ENCODE peak calls at places on chromosome 12, in eight cellular contexts. One of them, this sample, is unnamed. For H3K9me2, the result is how much of the 10 kb centered on the place peaks cover.

GRCh38 chr12:56224954-56225353 is 812 bp downstream of the NABP2 start:
- DNase-seq in hepatocyte: no peak
- DNase-seq in OCI-LY7: no peak
- DNase-seq in HCT116: no peak
- DNase-seq in PC-3: no peak
- DNase-seq in GM23338: no peak
- DNase-seq in SK-N-SH: no peak
- DNase-seq in MM.1S: no peak
- DNase-seq in this sample: no peak

GRCh38 chr12:113048716-113049127 is 7.8 kb upstream of the DTX1 start:
- DNase-seq in hepatocyte: peak
- DNase-seq in OCI-LY7: peak
- DNase-seq in HCT116: peak
- DNase-seq in PC-3: peak
- DNase-seq in GM23338: peak
- DNase-seq in SK-N-SH: peak
- DNase-seq in MM.1S: peak
- DNase-seq in this sample: peak

GRCh38 chr12:80044694-80045046 is 54.7 kb upstream of the OTOGL start:
- DNase-seq in hepatocyte: no peak
- DNase-seq in OCI-LY7: no peak
- DNase-seq in HCT116: peak
- DNase-seq in PC-3: peak
- DNase-seq in GM23338: no peak
- DNase-seq in SK-N-SH: no peak
- DNase-seq in MM.1S: no peak
- DNase-seq in this sample: no peak

GRCh38 chr12:119631930-119632678 is 35.8 kb upstream of the PRKAB1 start:
- DNase-seq in hepatocyte: no peak
- DNase-seq in OCI-LY7: no peak
- DNase-seq in HCT116: peak
- DNase-seq in PC-3: peak
- DNase-seq in GM23338: no peak
- DNase-seq in SK-N-SH: no peak
- DNase-seq in MM.1S: no peak
- DNase-seq in this sample: no peak

GRCh38 chr12:109131522-109132050 is 15.2 kb downstream of the ACACB start:
- DNase-seq in hepatocyte: no peak
- DNase-seq in OCI-LY7: peak
- DNase-seq in HCT116: no peak
- DNase-seq in PC-3: no peak
- DNase-seq in GM23338: no peak
- DNase-seq in SK-N-SH: no peak
- DNase-seq in MM.1S: no peak
- DNase-seq in this sample: no peak

GRCh38 chr12:24921251-24922038 is 27.5 kb downstream of the BCAT1 start:
- DNase-seq in hepatocyte: peak
- DNase-seq in OCI-LY7: no peak
- DNase-seq in HCT116: no peak
- DNase-seq in PC-3: no peak
- DNase-seq in GM23338: no peak
- DNase-seq in SK-N-SH: no peak
- DNase-seq in MM.1S: no peak
- DNase-seq in this sample: no peak

GRCh38 chr12:59149995-59150642 is 229.8 kb upstream of the LRIG3 start:
- DNase-seq in hepatocyte: peak
- DNase-seq in OCI-LY7: peak
- DNase-seq in HCT116: peak
- DNase-seq in PC-3: peak
- DNase-seq in GM23338: peak
- DNase-seq in SK-N-SH: peak
- DNase-seq in MM.1S: peak
- DNase-seq in this sample: peak

GRCh38 chr12:5258498-5258897 is 173.4 kb upstream of the NTF3 start:
- DNase-seq in hepatocyte: peak
- DNase-seq in OCI-LY7: no peak
- DNase-seq in HCT116: no peak
- DNase-seq in PC-3: no peak
- DNase-seq in GM23338: no peak
- DNase-seq in SK-N-SH: no peak
- DNase-seq in MM.1S: no peak
- DNase-seq in this sample: no peak

GRCh38 chr12:121939190-121939589 is 20.8 kb downstream of the CFAP251 start:
- DNase-seq in hepatocyte: peak
- DNase-seq in OCI-LY7: peak
- DNase-seq in HCT116: no peak
- DNase-seq in PC-3: no peak
- DNase-seq in GM23338: no peak
- DNase-seq in SK-N-SH: no peak
- DNase-seq in MM.1S: no peak
- DNase-seq in this sample: no peak

GRCh38 chr12:117189725-117190209 is 503 bp downstream of the FBXO21 start:
- DNase-seq in hepatocyte: peak
- DNase-seq in OCI-LY7: peak
- DNase-seq in HCT116: no peak
- DNase-seq in PC-3: peak
- DNase-seq in GM23338: peak
- DNase-seq in SK-N-SH: peak
- DNase-seq in MM.1S: no peak
- DNase-seq in this sample: peak

GRCh38 chr12:24600996-24601395 is 347.9 kb downstream of the BCAT1 start:
- DNase-seq in hepatocyte: no peak
- DNase-seq in OCI-LY7: peak
- DNase-seq in HCT116: no peak
- DNase-seq in PC-3: peak
- DNase-seq in GM23338: no peak
- DNase-seq in SK-N-SH: no peak
- DNase-seq in MM.1S: no peak
- DNase-seq in this sample: no peak

GRCh38 chr12:32166510-32166909 is 59.9 kb downstream of the BICD1 start:
- DNase-seq in hepatocyte: no peak
- DNase-seq in OCI-LY7: no peak
- DNase-seq in HCT116: no peak
- DNase-seq in PC-3: no peak
- DNase-seq in GM23338: no peak
- DNase-seq in SK-N-SH: no peak
- DNase-seq in MM.1S: no peak
- DNase-seq in this sample: no peak

GRCh38 chr12:123131879-123132402 is 18.9 kb downstream of the PITPNM2 start:
- DNase-seq in hepatocyte: no peak
- DNase-seq in OCI-LY7: peak
- DNase-seq in HCT116: no peak
- DNase-seq in PC-3: no peak
- DNase-seq in GM23338: no peak
- DNase-seq in SK-N-SH: no peak
- DNase-seq in MM.1S: peak
- DNase-seq in this sample: no peak

GRCh38 chr12:114741940-114742339 is 58.0 kb upstream of the TBX3 start:
- DNase-seq in hepatocyte: no peak
- DNase-seq in OCI-LY7: no peak
- DNase-seq in HCT116: no peak
- DNase-seq in PC-3: no peak
- DNase-seq in GM23338: no peak
- DNase-seq in SK-N-SH: no peak
- DNase-seq in MM.1S: no peak
- DNase-seq in this sample: no peak

GRCh38 chr12:52735106-52735505 is 31.8 kb upstream of the KRT77 start:
- DNase-seq in hepatocyte: no peak
- DNase-seq in OCI-LY7: no peak
- DNase-seq in HCT116: no peak
- DNase-seq in PC-3: no peak
- DNase-seq in GM23338: no peak
- DNase-seq in SK-N-SH: no peak
- DNase-seq in MM.1S: no peak
- DNase-seq in this sample: no peak

GRCh38 chr12:44029194-44029593 is 193.3 kb downstream of the TMEM117 start:
- DNase-seq in hepatocyte: no peak
- DNase-seq in OCI-LY7: no peak
- DNase-seq in HCT116: no peak
- DNase-seq in PC-3: no peak
- DNase-seq in GM23338: no peak
- DNase-seq in SK-N-SH: no peak
- DNase-seq in MM.1S: no peak
- DNase-seq in this sample: no peak

GRCh38 chr12:1768585-1768984 is 51.8 kb upstream of the LRTM2 start:
- DNase-seq in hepatocyte: no peak
- DNase-seq in OCI-LY7: no peak
- DNase-seq in HCT116: no peak
- DNase-seq in PC-3: no peak
- DNase-seq in GM23338: no peak
- DNase-seq in SK-N-SH: no peak
- DNase-seq in MM.1S: no peak
- DNase-seq in this sample: no peak

GRCh38 chr12:105480162-105480561 is 149.7 kb downstream of the C12orf75 start:
- DNase-seq in hepatocyte: no peak
- DNase-seq in OCI-LY7: no peak
- DNase-seq in HCT116: no peak
- DNase-seq in PC-3: peak
- DNase-seq in GM23338: peak
- DNase-seq in SK-N-SH: no peak
- DNase-seq in MM.1S: no peak
- DNase-seq in this sample: no peak

GRCh38 chr12:1737643-1738286 is 46.9 kb downstream of the ADIPOR2 start:
- DNase-seq in hepatocyte: no peak
- DNase-seq in OCI-LY7: no peak
- DNase-seq in HCT116: no peak
- DNase-seq in PC-3: no peak
- DNase-seq in GM23338: no peak
- DNase-seq in SK-N-SH: no peak
- DNase-seq in MM.1S: no peak
- DNase-seq in this sample: no peak

GRCh38 chr12:2877959-2878732 is 1.1 kb downstream of the RHNO1 start:
- DNase-seq in hepatocyte: peak
- DNase-seq in OCI-LY7: peak
- DNase-seq in HCT116: no peak
- DNase-seq in PC-3: no peak
- DNase-seq in GM23338: no peak
- DNase-seq in SK-N-SH: no peak
- DNase-seq in MM.1S: no peak
- DNase-seq in this sample: no peak
- TF ChIP-seq CTCF in hepatocyte: peak
- TF ChIP-seq CTCF in OCI-LY7: peak
- TF ChIP-seq CTCF in HCT116: no peak
- TF ChIP-seq CTCF in PC-3: no peak
- TF ChIP-seq CTCF in GM23338: peak
- TF ChIP-seq CTCF in SK-N-SH: no peak
- TF ChIP-seq CTCF in MM.1S: no peak
- TF ChIP-seq CTCF in this sample: no peak

GRCh38 chr12:76787689-76788088 is 23.8 kb downstream of the ZDHHC17 start:
- DNase-seq in hepatocyte: no peak
- DNase-seq in OCI-LY7: no peak
- DNase-seq in HCT116: no peak
- DNase-seq in PC-3: no peak
- DNase-seq in GM23338: no peak
- DNase-seq in SK-N-SH: no peak
- DNase-seq in MM.1S: no peak
- DNase-seq in this sample: no peak

GRCh38 chr12:76789335-76790050 is 25.6 kb downstream of the ZDHHC17 start:
- DNase-seq in hepatocyte: no peak
- DNase-seq in OCI-LY7: no peak
- DNase-seq in HCT116: no peak
- DNase-seq in PC-3: no peak
- DNase-seq in GM23338: no peak
- DNase-seq in SK-N-SH: no peak
- DNase-seq in MM.1S: no peak
- DNase-seq in this sample: no peak

GRCh38 chr12:76790564-76791552 is 26.9 kb downstream of the ZDHHC17 start:
- DNase-seq in hepatocyte: peak
- DNase-seq in OCI-LY7: peak
- DNase-seq in HCT116: peak
- DNase-seq in PC-3: peak
- DNase-seq in GM23338: peak
- DNase-seq in SK-N-SH: peak
- DNase-seq in MM.1S: peak
- DNase-seq in this sample: no peak

GRCh38 chr12:76786986-76787385 is 23.1 kb downstream of the ZDHHC17 start:
- DNase-seq in hepatocyte: no peak
- DNase-seq in OCI-LY7: no peak
- DNase-seq in HCT116: no peak
- DNase-seq in PC-3: no peak
- DNase-seq in GM23338: no peak
- DNase-seq in SK-N-SH: no peak
- DNase-seq in MM.1S: no peak
- DNase-seq in this sample: no peak

GRCh38 chr12:76792828-76793227 is 28.9 kb downstream of the ZDHHC17 start:
- DNase-seq in hepatocyte: no peak
- DNase-seq in OCI-LY7: no peak
- DNase-seq in HCT116: no peak
- DNase-seq in PC-3: no peak
- DNase-seq in GM23338: no peak
- DNase-seq in SK-N-SH: no peak
- DNase-seq in MM.1S: no peak
- DNase-seq in this sample: no peak
- H3K9me2 ChIP-seq in hepatocyte: under half
- H3K9me2 ChIP-seq in OCI-LY7: under half
- H3K9me2 ChIP-seq in HCT116: under half
- H3K9me2 ChIP-seq in PC-3: under half
- H3K9me2 ChIP-seq in GM23338: under half
- H3K9me2 ChIP-seq in SK-N-SH: under half
- H3K9me2 ChIP-seq in MM.1S: under half
- H3K9me2 ChIP-seq in this sample: under half

GRCh38 chr12:95384785-95385184 is 89.2 kb upstream of the METAP2 start:
- DNase-seq in hepatocyte: no peak
- DNase-seq in OCI-LY7: no peak
- DNase-seq in HCT116: no peak
- DNase-seq in PC-3: no peak
- DNase-seq in GM23338: no peak
- DNase-seq in SK-N-SH: no peak
- DNase-seq in MM.1S: no peak
- DNase-seq in this sample: no peak
- TF ChIP-seq CTCF in hepatocyte: no peak
- TF ChIP-seq CTCF in OCI-LY7: no peak
- TF ChIP-seq CTCF in HCT116: no peak
- TF ChIP-seq CTCF in PC-3: no peak
- TF ChIP-seq CTCF in GM23338: no peak
- TF ChIP-seq CTCF in SK-N-SH: no peak
- TF ChIP-seq CTCF in MM.1S: no peak
- TF ChIP-seq CTCF in this sample: no peak

GRCh38 chr12:42163913-42164312 is 19.2 kb upstream of the GXYLT1 start:
- DNase-seq in hepatocyte: no peak
- DNase-seq in OCI-LY7: no peak
- DNase-seq in HCT116: no peak
- DNase-seq in PC-3: no peak
- DNase-seq in GM23338: no peak
- DNase-seq in SK-N-SH: no peak
- DNase-seq in MM.1S: no peak
- DNase-seq in this sample: no peak
- H3K9me2 ChIP-seq in hepatocyte: under half
- H3K9me2 ChIP-seq in OCI-LY7: under half
- H3K9me2 ChIP-seq in HCT116: under half
- H3K9me2 ChIP-seq in PC-3: under half
- H3K9me2 ChIP-seq in GM23338: under half
- H3K9me2 ChIP-seq in SK-N-SH: under half
- H3K9me2 ChIP-seq in MM.1S: under half
- H3K9me2 ChIP-seq in this sample: under half

DNA sequence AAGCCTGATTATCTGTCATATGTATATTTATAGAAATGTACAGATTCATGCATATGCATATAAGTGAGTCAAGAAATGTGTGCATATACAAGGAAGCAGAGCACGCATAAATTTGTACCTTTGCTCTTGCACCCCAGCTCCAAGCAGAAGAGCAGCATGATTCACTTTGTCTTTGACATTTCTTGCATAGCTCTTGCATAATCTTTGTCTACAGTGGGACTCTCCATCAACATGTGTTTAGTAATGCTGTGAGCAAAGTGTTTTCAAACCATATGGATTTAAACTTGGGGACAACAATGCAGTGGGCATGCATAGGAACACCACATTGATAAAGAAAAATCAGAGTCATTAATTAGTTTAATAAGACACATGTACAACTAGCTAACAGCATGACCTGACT is 330.7 kb upstream of the DCN start:
- DNase-seq in hepatocyte: no peak
- DNase-seq in OCI-LY7: no peak
- DNase-seq in HCT116: no peak
- DNase-seq in PC-3: no peak
- DNase-seq in GM23338: no peak
- DNase-seq in SK-N-SH: no peak
- DNase-seq in MM.1S: no peak
- DNase-seq in this sample: no peak
- TF ChIP-seq CTCF in hepatocyte: no peak
- TF ChIP-seq CTCF in OCI-LY7: no peak
- TF ChIP-seq CTCF in HCT116: no peak
- TF ChIP-seq CTCF in PC-3: no peak
- TF ChIP-seq CTCF in GM23338: no peak
- TF ChIP-seq CTCF in SK-N-SH: no peak
- TF ChIP-seq CTCF in MM.1S: no peak
- TF ChIP-seq CTCF in this sample: no peak